ENCODE peak calls at places on chromosomes 1 and 21, in six cellular contexts. E is dorsolateral prefrontal cortex, W is bronchial epithelial cell, U is mammary epithelial cell, D is psoas muscle, B is astrocyte of the cerebellum. N is an unnamed sample.

GRCh38 chr1:47785118-47785517 is 212.1 kb downstream of the TRABD2B start:
- DNase-seq in E (no peak), W (no peak), U (no peak), D (no peak), B (no peak), N (no peak)

GRCh38 chr1:213759359-213760181 is 228.2 kb upstream of the PROX1 start:
- DNase-seq in E (no peak), W (no peak), U (no peak), D (no peak), B (no peak), N (no peak)

GRCh38 chr1:67752306-67752705 is 67.3 kb downstream of the GADD45A start:
- DNase-seq in E (no peak), W (peak), U (peak), D (no peak), B (no peak), N (no peak)

GRCh38 chr1:39646232-39647081 is 7.0 kb upstream of the HEYL start:
- DNase-seq in E (no peak), W (peak), U (no peak), D (peak), B (no peak), N (peak)

GRCh38 chr21:44482581-44483287 is 27.4 kb downstream of the LRRC3 start:
- DNase-seq in E (no peak), W (no peak), U (no peak), D (no peak), B (no peak), N (no peak)

GRCh38 chr1:112971006-112971405 is 15.0 kb upstream of the SLC16A1 start:
- DNase-seq in E (no peak), W (no peak), U (no peak), D (no peak), B (no peak), N (no peak)

GRCh38 chr1:81920245-81920740 is 119.6 kb downstream of the ADGRL2 start:
- DNase-seq in E (no peak), W (peak), U (peak), D (peak), B (peak), N (no peak)

GRCh38 chr1:156591432-156592157 is at the start of gene NAXE:
- DNase-seq in E (peak), W (peak), U (peak), D (peak), B (no peak), N (no peak)

GRCh38 chr21:20882462-20883415 is 115.5 kb upstream of the NCAM2 start:
- DNase-seq in E (no peak), W (peak), U (no peak), D (no peak), B (peak), N (no peak)

GRCh38 chr1:4108741-4109625 is 208.9 kb upstream of the C1orf174 start:
- DNase-seq in E (peak), W (no peak), U (no peak), D (no peak), B (no peak), N (no peak)

GRCh38 chr1:97350662-97351061 is 570.2 kb downstream of the DPYD start:
- DNase-seq in E (no peak), W (no peak), U (no peak), D (no peak), B (no peak), N (peak)

GRCh38 chr21:46226146-46226545 is 2.4 kb downstream of the LSS start:
- DNase-seq in E (no peak), W (no peak), U (peak), D (no peak), B (no peak), N (no peak)

GRCh38 chr1:56688522-56689026 is 43.5 kb downstream of the PRKAA2 start:
- DNase-seq in E (no peak), W (peak), U (peak), D (no peak), B (peak), N (no peak)

GRCh38 chr21:44927587-44928461 is 7.1 kb upstream of the ITGB2 start:
- DNase-seq in E (no peak), W (peak), U (peak), D (peak), B (no peak), N (no peak)

GRCh38 chr1:37853157-37853556 is 6.2 kb downstream of the MTF1 start:
- DNase-seq in E (no peak), W (no peak), U (no peak), D (no peak), B (no peak), N (no peak)

GRCh38 chr1:167090289-167090942 is at the start of gene GPA33:
- DNase-seq in E (no peak), W (no peak), U (no peak), D (no peak), B (no peak), N (no peak)

GRCh38 chr1:207670997-207671396 is 26.1 kb downstream of the CR1L start:
- DNase-seq in E (no peak), W (peak), U (no peak), D (no peak), B (no peak), N (no peak)

GRCh38 chr1:207669469-207670111 is 24.7 kb downstream of the CR1L start:
- DNase-seq in E (no peak), W (no peak), U (no peak), D (no peak), B (no peak), N (no peak)

GRCh38 chr1:207673399-207673798 is 28.5 kb downstream of the CR1L start:
- DNase-seq in E (no peak), W (peak), U (peak), D (no peak), B (no peak), N (no peak)

GRCh38 chr1:207670192-207670591 is 25.3 kb downstream of the CR1L start:
- DNase-seq in E (no peak), W (no peak), U (no peak), D (no peak), B (no peak), N (no peak)

GRCh38 chr1:207672525-207673130 is 27.7 kb downstream of the CR1L start:
- DNase-seq in E (no peak), W (peak), U (peak), D (no peak), B (peak), N (no peak)
- TF ChIP-seq CTCF in E (peak), W (peak), U (peak), D (peak), B (peak), N (peak)

DNA sequence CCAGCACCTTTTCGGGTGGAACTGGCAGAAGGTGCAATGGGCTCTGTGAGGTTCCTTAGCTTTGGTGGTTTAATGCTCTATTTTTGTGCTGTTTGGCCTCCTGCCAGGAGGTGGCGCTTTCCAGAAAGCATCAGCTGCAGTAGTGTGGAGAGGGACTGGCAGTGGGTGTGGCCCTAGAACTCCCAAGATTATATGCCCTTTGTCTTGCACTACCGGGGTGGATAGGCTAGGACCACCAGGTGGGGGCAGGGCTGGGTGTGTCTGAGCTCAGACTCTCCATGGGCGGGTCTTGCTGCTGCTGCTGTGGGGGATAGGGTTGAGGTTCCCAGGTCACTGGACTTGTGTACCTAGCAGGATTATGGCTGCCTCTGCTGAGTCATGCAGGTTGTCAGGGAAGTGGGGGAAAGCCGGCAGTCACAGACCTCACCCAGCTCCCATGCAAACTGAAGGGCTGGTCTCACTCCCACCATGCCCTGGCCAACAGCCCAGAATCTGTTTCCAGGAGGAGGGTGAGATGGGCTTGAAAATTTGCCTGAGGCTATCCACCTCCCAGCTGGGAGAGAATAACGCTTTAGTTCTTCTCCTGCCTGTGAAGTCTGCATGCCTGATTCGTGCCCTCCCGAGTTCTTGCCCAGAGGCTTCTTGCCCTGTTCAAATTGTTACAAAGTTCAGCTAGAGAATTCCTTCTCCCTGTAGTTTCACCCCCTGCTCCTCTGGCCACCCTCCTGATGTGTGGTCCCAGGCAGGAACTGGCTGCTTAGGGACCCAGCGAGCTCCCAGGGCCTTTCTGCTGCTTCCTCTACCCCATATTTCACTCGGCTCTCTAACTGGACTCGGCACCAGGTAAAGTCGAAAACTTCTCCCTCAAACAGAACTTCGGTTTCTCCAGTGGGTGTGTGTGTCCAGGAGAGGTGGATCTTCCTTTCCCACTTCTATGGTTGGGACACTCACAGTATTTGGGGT is 76.5 kb upstream of the BTG3 start:
- DNase-seq in E (peak), W (peak), U (peak), D (peak), B (peak), N (no peak)
- TF ChIP-seq CTCF in E (no peak), W (peak), U (peak), D (no peak), B (peak), N (no peak)

DNA sequence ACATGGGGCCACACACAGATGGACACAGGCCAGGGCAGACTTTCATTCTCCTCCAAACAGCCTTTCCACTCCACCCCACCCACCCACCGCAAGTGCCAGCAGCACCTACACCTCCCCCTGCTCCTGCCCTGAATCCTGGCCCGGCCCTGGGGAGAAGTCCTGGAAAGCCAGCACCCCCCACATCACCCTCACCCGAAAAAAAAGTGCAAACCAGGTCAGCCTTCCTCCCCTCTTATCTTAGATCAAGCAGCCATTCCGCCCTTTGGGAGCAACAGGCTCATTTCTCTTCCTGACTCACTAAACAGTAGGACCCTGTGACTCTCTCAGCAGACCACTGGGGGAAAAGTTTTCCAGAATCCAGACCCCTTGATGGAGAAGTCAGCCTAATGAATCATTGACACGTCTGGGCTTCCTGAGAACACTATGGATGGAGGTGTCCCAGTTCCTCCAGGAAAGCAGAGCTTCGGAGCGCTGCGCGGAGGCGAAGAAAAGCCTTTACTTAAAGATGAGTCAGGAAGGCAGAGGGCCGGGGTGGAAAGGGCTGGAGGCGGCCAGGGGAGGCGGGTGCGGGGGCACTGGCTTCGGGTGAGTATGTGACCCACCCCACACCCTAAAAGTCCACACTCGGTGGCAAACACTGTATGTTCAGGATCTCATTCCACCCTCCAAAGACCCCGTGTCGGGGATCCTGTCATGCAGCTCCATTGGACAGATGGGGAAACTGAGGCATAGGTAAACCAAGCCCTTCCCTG is 588.7 kb downstream of the MATN1 start:
- DNase-seq in E (no peak), W (no peak), U (no peak), D (no peak), B (no peak), N (no peak)
- TF ChIP-seq CTCF in E (no peak), W (no peak), U (no peak), D (no peak), B (no peak), N (no peak)

GRCh38 chr1:208606976-208607375 is 362.8 kb upstream of the PLXNA2 start:
- DNase-seq in E (no peak), W (no peak), U (no peak), D (no peak), B (no peak), N (no peak)

GRCh38 chr1:208601569-208601968 is 357.4 kb upstream of the PLXNA2 start:
- DNase-seq in E (no peak), W (no peak), U (no peak), D (no peak), B (no peak), N (no peak)

GRCh38 chr1:208604295-208604694 is 360.1 kb upstream of the PLXNA2 start:
- DNase-seq in E (no peak), W (peak), U (peak), D (no peak), B (no peak), N (no peak)

GRCh38 chr1:208600456-208600855 is 356.3 kb upstream of the PLXNA2 start:
- DNase-seq in E (no peak), W (no peak), U (no peak), D (no peak), B (no peak), N (no peak)

DNA sequence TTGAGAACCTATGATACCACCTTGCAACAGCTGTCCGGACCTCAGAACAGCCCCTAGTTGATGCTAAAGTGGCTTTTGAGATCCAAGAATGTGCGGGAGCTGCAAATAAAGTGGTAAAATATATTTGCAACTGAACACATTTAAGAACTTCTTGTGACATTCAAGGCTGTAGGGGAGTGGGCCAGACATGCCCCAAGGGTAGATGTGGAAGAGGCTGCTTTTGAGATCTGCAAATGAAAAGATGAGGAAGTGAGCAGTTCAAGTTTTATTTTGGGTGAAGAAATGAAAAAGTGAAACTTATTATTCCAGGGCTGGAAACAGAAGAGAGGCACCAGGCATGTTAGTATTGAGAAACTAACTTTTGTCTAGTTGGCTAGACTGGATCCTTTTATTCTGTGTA is 359.5 kb upstream of the PLXNA2 start:
- DNase-seq in E (no peak), W (no peak), U (no peak), D (no peak), B (no peak), N (no peak)
- TF ChIP-seq CTCF in E (no peak), W (no peak), U (no peak), D (no peak), B (no peak), N (no peak)

GRCh38 chr1:165914136-165914798 is 86.9 kb downstream of the UCK2 start:
- DNase-seq in E (no peak), W (peak), U (peak), D (no peak), B (peak), N (peak)
- TF ChIP-seq CTCF in E (peak), W (peak), U (peak), D (peak), B (peak), N (peak)

DNA sequence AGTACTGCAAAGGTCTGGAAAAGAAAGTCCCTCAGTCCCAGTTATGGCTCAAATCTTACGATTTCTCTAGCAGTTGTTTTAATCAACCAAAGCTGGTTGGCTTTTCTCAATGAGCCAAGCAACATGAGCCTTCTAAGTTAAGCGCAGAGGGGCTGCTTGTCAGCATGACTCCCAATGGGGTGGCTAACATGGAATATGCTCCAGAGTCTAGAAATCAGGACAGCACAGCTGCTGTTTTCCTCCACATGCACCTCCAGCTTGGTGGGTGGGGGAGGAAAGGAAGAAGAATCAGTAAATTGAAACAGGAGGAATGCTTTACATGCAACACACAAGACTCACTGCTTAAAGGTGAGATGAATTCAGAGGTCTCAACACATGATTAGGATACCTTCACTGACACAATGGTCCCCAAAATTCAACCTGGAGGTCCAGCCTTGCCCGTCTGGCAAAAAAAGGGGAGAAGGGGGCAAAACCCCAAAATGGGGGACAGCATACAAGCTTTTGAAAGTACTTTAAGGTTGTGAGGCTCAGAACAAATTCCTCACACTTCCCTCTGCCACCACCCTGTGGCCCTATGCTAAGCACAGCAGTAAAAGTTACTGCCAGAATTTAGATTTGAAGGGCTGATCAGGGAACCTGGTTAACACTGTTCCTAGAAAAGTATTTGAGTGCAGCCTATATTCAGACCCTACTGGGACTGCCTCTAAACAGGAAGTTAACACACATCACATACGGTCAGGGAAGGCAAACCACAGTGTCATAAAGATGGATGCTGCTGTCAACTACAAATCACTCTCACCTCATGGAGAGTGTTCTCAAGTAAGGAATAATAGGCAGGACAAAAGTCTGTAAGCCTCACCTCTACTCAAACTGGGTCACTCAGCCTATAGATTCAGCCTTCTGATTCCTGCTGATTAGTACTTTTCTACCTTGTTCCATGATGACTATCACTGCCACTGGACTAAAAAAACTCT is 2.6 kb downstream of the GATAD2B start:
- DNase-seq in E (no peak), W (peak), U (peak), D (no peak), B (no peak), N (no peak)
- TF ChIP-seq CTCF in E (no peak), W (no peak), U (no peak), D (peak), B (peak), N (peak)

DNA sequence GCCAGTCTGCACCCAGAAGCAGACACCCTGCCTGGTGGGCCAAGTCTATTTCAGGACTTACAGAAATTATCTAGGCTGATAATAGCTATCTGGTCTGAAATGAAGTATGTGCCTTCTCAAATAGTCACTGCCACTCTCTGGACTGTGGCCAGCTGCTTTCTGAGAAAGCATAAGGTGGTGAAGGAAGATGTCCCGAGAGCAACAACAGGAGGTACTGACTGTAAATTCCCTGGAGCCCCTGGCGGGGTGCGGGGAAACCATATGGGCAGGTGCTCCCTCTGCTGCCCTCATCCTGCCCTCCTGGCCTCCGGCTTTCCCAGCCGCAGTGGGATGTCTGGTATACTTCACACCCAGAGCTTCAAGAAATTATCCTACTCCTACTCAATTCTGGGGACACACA is 86.8 kb downstream of the TGFBR3 start:
- DNase-seq in E (no peak), W (no peak), U (no peak), D (no peak), B (no peak), N (no peak)
- TF ChIP-seq CTCF in E (no peak), W (no peak), U (no peak), D (no peak), B (no peak), N (no peak)

DNA sequence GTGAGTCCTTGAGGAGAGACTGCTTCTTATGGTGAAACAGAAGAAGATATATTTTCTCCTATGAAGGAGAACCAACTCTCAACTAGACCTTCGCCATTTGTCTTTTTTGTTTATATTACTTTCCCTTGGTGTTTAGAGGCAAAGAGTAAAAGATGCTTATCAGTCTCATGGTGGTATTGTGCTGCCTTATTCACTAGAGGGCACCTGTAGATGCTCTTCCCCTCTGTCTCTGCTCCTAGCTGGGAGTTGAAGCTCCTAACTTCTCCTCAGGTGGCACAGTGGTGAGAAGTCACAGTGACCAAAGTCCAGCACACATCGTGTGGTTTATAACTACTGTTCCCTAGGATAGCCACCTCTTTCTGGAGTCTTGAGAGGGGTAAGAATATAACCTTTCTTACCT is 1359.6 kb downstream of the PLA2G4A start:
- DNase-seq in E (no peak), W (no peak), U (no peak), D (no peak), B (no peak), N (no peak)
- TF ChIP-seq CTCF in E (no peak), W (no peak), U (no peak), D (no peak), B (no peak), N (no peak)

GRCh38 chr1:160058087-160058486 is 11.9 kb downstream of the KCNJ10 start:
- DNase-seq in E (no peak), W (peak), U (no peak), D (no peak), B (no peak), N (no peak)
- TF ChIP-seq CTCF in E (peak), W (peak), U (peak), D (peak), B (peak), N (peak)

N was measured in AG09319.